ENCODE peak calls at places on chromosomes 1 and 21, in four cellular contexts. One of them, this sample, is unnamed.

GRCh38 chr1:112445591-112445990 is 49.6 kb downstream of the CTTNBP2NL start:
- DNase-seq in stimulated activated CD4-positive, alpha-beta T cell treated with anti-CD3 and anti-CD28 coated beads, Interleukin-4, amount 100 ng/mL, for 4 hours: no peak
- DNase-seq in endothelial cell: no peak
- DNase-seq in GM10248: no peak
- DNase-seq in this sample: no peak

GRCh38 chr1:248695451-248696132 is 7.0 kb downstream of the OR14I1 start:
- DNase-seq in GM10248: no peak
- DNase-seq in stimulated activated CD4-positive, alpha-beta T cell treated with anti-CD3 and anti-CD28 coated beads, Interleukin-4, amount 100 ng/mL, for 4 hours: no peak
- DNase-seq in endothelial cell: no peak
- DNase-seq in this sample: no peak

GRCh38 chr1:231421971-231422797 is at the start of gene EGLN1:
- DNase-seq in GM10248: peak; percentile 92
- DNase-seq in endothelial cell: peak; percentile 81
- DNase-seq in stimulated activated CD4-positive, alpha-beta T cell treated with anti-CD3 and anti-CD28 coated beads, Interleukin-4, amount 100 ng/mL, for 4 hours: peak; percentile 79
- DNase-seq in this sample: peak; percentile 71

GRCh38 chr1:43558346-43558841 is 27.7 kb downstream of the PTPRF start:
- DNase-seq in GM10248: no peak
- DNase-seq in stimulated activated CD4-positive, alpha-beta T cell treated with anti-CD3 and anti-CD28 coated beads, Interleukin-4, amount 100 ng/mL, for 4 hours: no peak
- DNase-seq in endothelial cell: peak; percentile 23
- DNase-seq in this sample: no peak

GRCh38 chr1:3369437-3370076 is 84.9 kb upstream of the ARHGEF16 start:
- DNase-seq in endothelial cell: no peak
- DNase-seq in GM10248: no peak
- DNase-seq in stimulated activated CD4-positive, alpha-beta T cell treated with anti-CD3 and anti-CD28 coated beads, Interleukin-4, amount 100 ng/mL, for 4 hours: no peak
- DNase-seq in this sample: no peak

GRCh38 chr1:201264554-201264953 is 18.8 kb upstream of the PKP1 start:
- DNase-seq in GM10248: no peak
- DNase-seq in stimulated activated CD4-positive, alpha-beta T cell treated with anti-CD3 and anti-CD28 coated beads, Interleukin-4, amount 100 ng/mL, for 4 hours: no peak
- DNase-seq in endothelial cell: no peak
- DNase-seq in this sample: no peak

GRCh38 chr1:176051902-176052518 is 155.1 kb downstream of the COP1 start:
- DNase-seq in GM10248: no peak
- DNase-seq in stimulated activated CD4-positive, alpha-beta T cell treated with anti-CD3 and anti-CD28 coated beads, Interleukin-4, amount 100 ng/mL, for 4 hours: no peak
- DNase-seq in endothelial cell: no peak
- DNase-seq in this sample: no peak

GRCh38 chr1:31723828-31724359 is 20.1 kb upstream of the COL16A1 start:
- DNase-seq in stimulated activated CD4-positive, alpha-beta T cell treated with anti-CD3 and anti-CD28 coated beads, Interleukin-4, amount 100 ng/mL, for 4 hours: no peak
- DNase-seq in GM10248: peak; percentile 64
- DNase-seq in endothelial cell: peak; percentile 87
- DNase-seq in this sample: peak; percentile 84

GRCh38 chr1:22639286-22639685 is 2.9 kb downstream of the C1QA start:
- DNase-seq in endothelial cell: peak; percentile 22
- DNase-seq in GM10248: no peak
- DNase-seq in stimulated activated CD4-positive, alpha-beta T cell treated with anti-CD3 and anti-CD28 coated beads, Interleukin-4, amount 100 ng/mL, for 4 hours: no peak
- DNase-seq in this sample: no peak

GRCh38 chr1:62439652-62440371 is 3.0 kb downstream of the USP1 start:
- DNase-seq in stimulated activated CD4-positive, alpha-beta T cell treated with anti-CD3 and anti-CD28 coated beads, Interleukin-4, amount 100 ng/mL, for 4 hours: no peak
- DNase-seq in GM10248: peak; percentile 49
- DNase-seq in endothelial cell: no peak
- DNase-seq in this sample: no peak

GRCh38 chr1:239987103-239987745 is 104.5 kb upstream of the FMN2 start:
- DNase-seq in GM10248: no peak
- DNase-seq in stimulated activated CD4-positive, alpha-beta T cell treated with anti-CD3 and anti-CD28 coated beads, Interleukin-4, amount 100 ng/mL, for 4 hours: no peak
- DNase-seq in endothelial cell: peak; percentile 26
- DNase-seq in this sample: peak; percentile 45

GRCh38 chr1:214216779-214217178 is 64.2 kb upstream of the SMYD2 start:
- DNase-seq in endothelial cell: no peak
- DNase-seq in GM10248: no peak
- DNase-seq in stimulated activated CD4-positive, alpha-beta T cell treated with anti-CD3 and anti-CD28 coated beads, Interleukin-4, amount 100 ng/mL, for 4 hours: no peak
- DNase-seq in this sample: no peak

GRCh38 chr21:38993561-38993960 is 187.8 kb downstream of the ETS2 start:
- DNase-seq in endothelial cell: no peak
- DNase-seq in stimulated activated CD4-positive, alpha-beta T cell treated with anti-CD3 and anti-CD28 coated beads, Interleukin-4, amount 100 ng/mL, for 4 hours: no peak
- DNase-seq in GM10248: no peak
- DNase-seq in this sample: no peak

GRCh38 chr1:48109390-48110009 is 112.3 kb upstream of the TRABD2B start:
- DNase-seq in stimulated activated CD4-positive, alpha-beta T cell treated with anti-CD3 and anti-CD28 coated beads, Interleukin-4, amount 100 ng/mL, for 4 hours: no peak
- DNase-seq in GM10248: no peak
- DNase-seq in endothelial cell: peak; percentile 55
- DNase-seq in this sample: peak; percentile 29

GRCh38 chr1:161738627-161739287 is 10.8 kb upstream of the DUSP12 start:
- DNase-seq in GM10248: peak; percentile 45
- DNase-seq in endothelial cell: peak; percentile 44
- DNase-seq in stimulated activated CD4-positive, alpha-beta T cell treated with anti-CD3 and anti-CD28 coated beads, Interleukin-4, amount 100 ng/mL, for 4 hours: peak; percentile 31
- DNase-seq in this sample: no peak

GRCh38 chr1:55064861-55065263 is 25.5 kb downstream of the PCSK9 start:
- DNase-seq in endothelial cell: no peak
- DNase-seq in GM10248: no peak
- DNase-seq in stimulated activated CD4-positive, alpha-beta T cell treated with anti-CD3 and anti-CD28 coated beads, Interleukin-4, amount 100 ng/mL, for 4 hours: no peak
- DNase-seq in this sample: no peak

GRCh38 chr1:230112131-230112701 is 45.2 kb downstream of the GALNT2 start:
- DNase-seq in endothelial cell: no peak
- DNase-seq in GM10248: no peak
- DNase-seq in stimulated activated CD4-positive, alpha-beta T cell treated with anti-CD3 and anti-CD28 coated beads, Interleukin-4, amount 100 ng/mL, for 4 hours: no peak
- DNase-seq in this sample: peak; percentile 18

GRCh38 chr1:180953791-180954721 is 41.4 kb downstream of the KIAA1614 start:
- DNase-seq in endothelial cell: no peak
- DNase-seq in GM10248: peak; percentile 83
- DNase-seq in stimulated activated CD4-positive, alpha-beta T cell treated with anti-CD3 and anti-CD28 coated beads, Interleukin-4, amount 100 ng/mL, for 4 hours: peak; percentile 69
- DNase-seq in this sample: no peak

GRCh38 chr1:210232524-210233215 is at the start of gene SERTAD4:
- DNase-seq in endothelial cell: peak; percentile 28
- DNase-seq in stimulated activated CD4-positive, alpha-beta T cell treated with anti-CD3 and anti-CD28 coated beads, Interleukin-4, amount 100 ng/mL, for 4 hours: no peak
- DNase-seq in GM10248: peak; percentile 20
- DNase-seq in this sample: peak; percentile 27

GRCh38 chr1:170670751-170671628 is 7.1 kb downstream of the PRRX1 start:
- DNase-seq in GM10248: no peak
- DNase-seq in stimulated activated CD4-positive, alpha-beta T cell treated with anti-CD3 and anti-CD28 coated beads, Interleukin-4, amount 100 ng/mL, for 4 hours: no peak
- DNase-seq in endothelial cell: peak; percentile 86
- DNase-seq in this sample: peak; percentile 81

GRCh38 chr1:233113713-233114028 is 163.3 kb downstream of the NTPCR start:
- DNase-seq in stimulated activated CD4-positive, alpha-beta T cell treated with anti-CD3 and anti-CD28 coated beads, Interleukin-4, amount 100 ng/mL, for 4 hours: no peak
- DNase-seq in endothelial cell: no peak
- DNase-seq in GM10248: no peak
- DNase-seq in this sample: no peak

GRCh38 chr1:202852163-202852904 is 36.6 kb downstream of the RABIF start:
- DNase-seq in endothelial cell: peak; percentile 67
- DNase-seq in GM10248: peak; percentile 66
- DNase-seq in stimulated activated CD4-positive, alpha-beta T cell treated with anti-CD3 and anti-CD28 coated beads, Interleukin-4, amount 100 ng/mL, for 4 hours: peak; percentile 27
- DNase-seq in this sample: peak; percentile 47

GRCh38 chr1:113519561-113519960 is 129.2 kb downstream of the MAGI3 start:
- DNase-seq in endothelial cell: no peak
- DNase-seq in stimulated activated CD4-positive, alpha-beta T cell treated with anti-CD3 and anti-CD28 coated beads, Interleukin-4, amount 100 ng/mL, for 4 hours: no peak
- DNase-seq in GM10248: no peak
- DNase-seq in this sample: no peak

GRCh38 chr1:109402025-109402424 is 4.3 kb upstream of the SORT1 start:
- DNase-seq in GM10248: no peak
- DNase-seq in endothelial cell: no peak
- DNase-seq in stimulated activated CD4-positive, alpha-beta T cell treated with anti-CD3 and anti-CD28 coated beads, Interleukin-4, amount 100 ng/mL, for 4 hours: no peak
- DNase-seq in this sample: no peak

GRCh38 chr1:172726740-172727139 is 67.8 kb downstream of the FASLG start:
- DNase-seq in endothelial cell: no peak
- DNase-seq in GM10248: no peak
- DNase-seq in stimulated activated CD4-positive, alpha-beta T cell treated with anti-CD3 and anti-CD28 coated beads, Interleukin-4, amount 100 ng/mL, for 4 hours: no peak
- DNase-seq in this sample: no peak

This sample was measured in neural crest cell.